ENCODE peak calls at places on chromosomes 4 and X, in six cellular contexts. G is astrocyte, N is right atrium auricular region, K is DND-41, M is pancreas, Q is endothelial cell of umbilical vein. Y is an unnamed sample.

GRCh38 chrX:151448509-151448908 is 51.5 kb downstream of the VMA21 start:
- DNase-seq in G (no peak), N (no peak), K (no peak), M (no peak), Q (no peak), Y (no peak)

GRCh38 chrX:31397119-31397518 is 325.3 kb upstream of the FTHL17 start:
- DNase-seq in G (peak; percentile 65), N (no peak), K (no peak), M (no peak), Q (no peak), Y (peak; percentile 13)

GRCh38 chr4:5203925-5204324 is 152.6 kb downstream of the STK32B start:
- DNase-seq in G (no peak), N (no peak), K (no peak), M (no peak), Q (no peak), Y (no peak)

GRCh38 chr4:51943221-51943620 is 76.9 kb downstream of the LRRC66 start:
- DNase-seq in G (peak; percentile 57), N (no peak), K (no peak), M (no peak), Q (no peak), Y (peak; percentile 22)

GRCh38 chrX:74242050-74242449 is 61.9 kb upstream of the ZCCHC13 start:
- DNase-seq in G (peak; percentile 63), N (no peak), K (no peak), M (no peak), Q (peak; percentile 83), Y (no peak)

GRCh38 chr4:184824081-184824775 is 1.5 kb downstream of the ACSL1 start:
- DNase-seq in G (no peak), N (no peak), K (no peak), M (no peak), Q (peak; percentile 13), Y (no peak)

GRCh38 chr4:145217339-145217738 is 37.0 kb upstream of the OTUD4 start:
- DNase-seq in G (no peak), N (no peak), K (no peak), M (no peak), Q (peak; percentile 10), Y (no peak)

GRCh38 chrX:8672176-8672575 is 59.8 kb downstream of the ANOS1 start:
- DNase-seq in G (no peak), N (no peak), K (no peak), M (no peak), Q (no peak), Y (no peak)

GRCh38 chrX:81294101-81294500 is 92.2 kb downstream of the SH3BGRL start:
- DNase-seq in G (no peak), N (no peak), K (no peak), M (no peak), Q (no peak), Y (no peak)

GRCh38 chrX:40278340-40279090 is 180.8 kb upstream of the BCOR start:
- DNase-seq in G (peak; percentile 65), N (no peak), K (peak; percentile 56), M (no peak), Q (no peak), Y (no peak)

GRCh38 chr4:3440011-3440410 is 1.8 kb upstream of the HGFAC start:
- DNase-seq in G (no peak), N (no peak), K (no peak), M (peak; percentile 39), Q (no peak), Y (no peak)

GRCh38 chr4:185741795-185742194 is 70.2 kb downstream of the SORBS2 start:
- DNase-seq in G (no peak), N (no peak), K (no peak), M (no peak), Q (no peak), Y (no peak)

GRCh38 chr4:83846193-83846830 is 310.4 kb downstream of the GPAT3 start:
- DNase-seq in G (no peak), N (no peak), K (no peak), M (no peak), Q (no peak), Y (no peak)

GRCh38 chr4:17704020-17704657 is 77.3 kb downstream of the FAM184B start:
- DNase-seq in G (no peak), N (no peak), K (no peak), M (no peak), Q (no peak), Y (no peak)

GRCh38 chrX:136405126-136405525 is 82.6 kb upstream of the BRS3 start:
- DNase-seq in G (no peak), N (no peak), K (no peak), M (no peak), Q (no peak), Y (no peak)

DNA sequence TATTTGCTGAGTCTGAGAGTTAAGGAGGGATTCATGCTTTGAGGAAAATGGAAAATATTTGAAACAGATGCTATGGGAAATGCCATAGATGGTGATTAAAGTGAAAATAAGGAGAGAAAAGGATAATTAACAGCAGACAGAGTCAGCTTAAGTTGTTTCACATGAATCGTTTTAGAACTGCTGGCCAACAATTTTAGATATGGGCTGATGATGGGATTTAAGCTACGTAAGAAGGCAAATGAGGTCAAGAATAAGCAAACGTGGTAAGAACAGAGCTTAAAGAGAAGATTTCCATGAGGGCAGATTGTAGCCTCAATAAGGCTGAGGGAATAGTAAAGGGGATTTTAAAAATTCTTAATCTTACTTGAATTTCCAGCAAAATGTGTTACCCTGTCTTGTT is 77.9 kb downstream of the MFAP3L start:
- DNase-seq in G (no peak), N (no peak), K (no peak), M (no peak), Q (no peak), Y (no peak)
- H3K27ac ChIP-seq in G (no peak overlapping the region), N (no peak overlapping the region), K (no peak overlapping the region), M (no peak overlapping the region), Q (no peak overlapping the region), Y (no peak overlapping the region)

GRCh38 chr4:64713256-64713840 is 304.1 kb upstream of the TECRL start:
- DNase-seq in G (peak; percentile 19), N (no peak), K (no peak), M (no peak), Q (peak; percentile 17), Y (peak; percentile 3)
- TF ChIP-seq CTCF in G (peak; percentile 59), N (peak; percentile 52), K (peak; percentile 65), M (peak; percentile 44), Q (peak; percentile 20), Y (peak; percentile 51)

GRCh38 chrX:48919947-48920712 is 1.3 kb upstream of the PIM2 start:
- DNase-seq in G (no peak), N (no peak), K (no peak), M (no peak), Q (no peak), Y (no peak)
- H3K27ac ChIP-seq in G (no peak overlapping the region), N (peak overlapping the region; percentile 70), K (peak overlapping the region; percentile 18), M (no peak overlapping the region), Q (no peak overlapping the region), Y (peak overlapping the region; percentile 85)

DNA sequence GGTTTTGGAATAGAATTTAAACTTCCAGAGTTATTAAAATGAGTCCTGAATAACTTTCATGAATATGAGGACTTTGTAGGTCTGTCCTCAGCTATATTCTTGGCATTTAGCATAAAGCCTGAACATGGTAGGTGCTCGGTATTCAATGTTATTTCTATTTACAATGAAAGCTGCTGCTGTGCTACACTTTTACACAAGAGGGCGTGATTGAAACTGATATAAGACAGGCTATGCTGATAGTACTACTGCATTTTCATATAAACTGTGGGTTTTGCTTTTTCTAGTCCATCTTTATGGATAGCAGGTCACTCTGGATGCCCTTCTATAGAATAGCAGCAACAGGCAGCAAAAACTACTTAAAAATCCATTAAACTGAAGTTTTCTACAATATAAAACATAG is 12.3 kb upstream of the GNPDA2 start:
- DNase-seq in G (no peak), N (no peak), K (no peak), M (no peak), Q (no peak), Y (no peak)
- TF ChIP-seq CTCF in G (peak; percentile 11), N (peak; percentile 56), K (peak; percentile 50), M (no peak), Q (no peak), Y (peak; percentile 46)

GRCh38 chrX:145817666-145818521 is at the start of gene SLITRK2:
- DNase-seq in G (no peak), N (no peak), K (no peak), M (peak; percentile 79), Q (no peak), Y (no peak)
- H3K27ac ChIP-seq in G (no peak within 1 kb of the TSS), N (no peak within 1 kb of the TSS), K (no peak within 1 kb of the TSS), M (no peak within 1 kb of the TSS), Q (no peak within 1 kb of the TSS), Y (no peak within 1 kb of the TSS)

DNA sequence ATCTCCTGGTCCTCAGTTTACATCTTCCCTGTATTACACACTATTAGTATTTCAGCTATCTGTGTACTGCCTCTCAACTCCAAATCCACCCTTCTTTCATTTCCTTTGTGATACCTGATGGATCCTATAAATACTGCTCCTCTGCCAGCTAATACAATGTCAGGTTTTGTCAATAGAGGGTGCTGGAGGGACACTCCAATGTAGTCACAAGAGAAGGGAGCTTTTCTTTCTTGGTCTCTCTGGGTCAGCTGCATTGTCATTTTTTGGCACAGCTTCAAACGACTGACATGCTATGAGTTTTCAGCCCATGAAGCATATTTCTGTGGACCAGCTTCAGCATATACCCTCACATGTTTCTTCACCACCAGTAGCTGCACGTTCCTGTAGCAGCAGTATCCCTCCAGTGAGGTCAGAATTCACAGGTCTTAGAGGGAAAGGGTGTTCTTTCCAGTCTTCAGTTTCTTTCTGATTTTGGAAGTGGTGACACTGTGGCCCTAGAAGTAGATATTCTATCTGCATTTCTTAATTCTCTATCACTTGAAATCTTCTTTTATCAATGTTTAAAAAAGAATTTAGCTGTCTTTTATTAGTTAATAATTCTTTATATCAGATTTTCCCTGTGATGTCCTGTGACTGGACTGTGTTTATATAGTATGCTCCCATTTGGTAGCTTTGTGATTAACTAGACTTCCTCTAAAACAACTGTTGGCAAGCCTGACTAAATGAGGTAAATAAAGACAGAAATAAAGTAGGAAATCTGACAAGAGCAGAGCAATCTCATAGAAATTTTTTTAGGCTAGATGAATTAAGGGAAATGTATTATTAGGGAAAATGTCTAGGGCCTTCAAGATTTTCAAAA is 60.6 kb downstream of the GABRA2 start:
- DNase-seq in G (no peak), N (no peak), K (no peak), M (no peak), Q (no peak), Y (peak; percentile 14)
- TF ChIP-seq CTCF in G (peak; percentile 33), N (peak; percentile 40), K (peak; percentile 41), M (peak; percentile 28), Q (no peak), Y (peak; percentile 67)

DNA sequence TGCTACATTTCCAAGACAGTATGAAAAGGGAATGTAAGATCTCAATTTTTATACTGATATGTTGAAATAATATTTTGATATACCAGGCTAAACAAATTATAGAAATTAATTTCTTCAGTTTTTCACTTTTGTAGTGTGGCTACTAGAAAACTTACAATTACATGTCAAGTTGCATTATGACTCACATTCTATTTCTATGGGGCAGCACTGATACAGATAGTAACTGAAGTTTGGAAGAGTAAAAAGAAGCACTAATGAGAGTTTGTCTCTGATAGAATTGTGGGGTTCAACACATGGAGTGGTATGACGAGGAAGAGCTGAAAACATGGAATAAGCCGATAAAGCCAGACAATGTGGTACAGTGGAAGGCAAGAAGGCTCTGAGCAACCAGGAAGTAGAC is 95.6 kb downstream of the NR3C2 start:
- DNase-seq in G (no peak), N (no peak), K (no peak), M (no peak), Q (no peak), Y (no peak)
- H3K27ac ChIP-seq in G (no peak overlapping the region), N (no peak overlapping the region), K (no peak overlapping the region), M (no peak overlapping the region), Q (no peak overlapping the region), Y (no peak overlapping the region)

Y was measured in RWPE1.